ENCODE peak calls at places on chromosomes 6 and 20, in six cellular contexts. I, S, Y, E, Z and H are unnamed samples. For H3K27me3, the result is how much of the 10 kb centered on the place peaks cover.

GRCh38 chr6:35073211-35073610 is 67.9 kb downstream of the TCP11 start:
- DNase-seq in I (no peak), S (no peak), Y (no peak), E (no peak), Z (no peak), H (no peak)

GRCh38 chr20:5529331-5530142 is 212.8 kb upstream of the PROKR2 start:
- DNase-seq in I (peak), S (peak), Y (peak), E (peak), Z (peak), H (peak)

GRCh38 chr20:59159091-59159821 is 4.4 kb upstream of the ZNF831 start:
- DNase-seq in I (no peak), S (no peak), Y (no peak), E (peak), Z (no peak), H (no peak)

GRCh38 chr6:43149260-43149659 is 21.8 kb upstream of the SRF start:
- DNase-seq in I (peak), S (no peak), Y (no peak), E (no peak), Z (no peak), H (peak)

GRCh38 chr6:84582997-84583396 is 181.4 kb downstream of the TBX18 start:
- DNase-seq in I (peak), S (no peak), Y (peak), E (no peak), Z (no peak), H (no peak)

GRCh38 chr6:88208736-88209135 is 42.6 kb upstream of the CNR1 start:
- DNase-seq in I (no peak), S (no peak), Y (no peak), E (no peak), Z (no peak), H (no peak)

GRCh38 chr6:21171801-21172200 is 421.8 kb upstream of the SOX4 start:
- DNase-seq in I (no peak), S (no peak), Y (no peak), E (no peak), Z (no peak), H (no peak)

GRCh38 chr6:121838842-121839241 is 403.4 kb downstream of the GJA1 start:
- DNase-seq in I (peak), S (no peak), Y (peak), E (no peak), Z (peak), H (no peak)

GRCh38 chr6:161215193-161215592 is 58.7 kb downstream of the AGPAT4 start:
- DNase-seq in I (peak), S (no peak), Y (peak), E (no peak), Z (no peak), H (peak)

GRCh38 chr6:1313364-1313754 is 1.5 kb downstream of the FOXQ1 start:
- DNase-seq in I (no peak), S (no peak), Y (no peak), E (no peak), Z (no peak), H (peak)

GRCh38 chr6:43886717-43887339 is 116.8 kb downstream of the VEGFA start:
- DNase-seq in I (no peak), S (no peak), Y (no peak), E (no peak), Z (no peak), H (no peak)

GRCh38 chr20:25294459-25295385 is 46.8 kb downstream of the PYGB start:
- DNase-seq in I (peak), S (peak), Y (peak), E (peak), Z (peak), H (peak)

GRCh38 chr6:131015630-131016263 is 47.3 kb downstream of the EPB41L2 start:
- DNase-seq in I (peak), S (no peak), Y (peak), E (no peak), Z (no peak), H (peak)

GRCh38 chr20:50085481-50086365 is 27.2 kb downstream of the UBE2V1 start:
- DNase-seq in I (peak), S (peak), Y (peak), E (peak), Z (peak), H (peak)

GRCh38 chr20:23595941-23596340 is 9.8 kb downstream of the CST9 start:
- DNase-seq in I (no peak), S (no peak), Y (no peak), E (no peak), Z (no peak), H (no peak)

GRCh38 chr20:23602261-23602660 is 3.5 kb downstream of the CST9 start:
- DNase-seq in I (no peak), S (no peak), Y (no peak), E (no peak), Z (no peak), H (no peak)

GRCh38 chr20:23601715-23602114 is 4.0 kb downstream of the CST9 start:
- DNase-seq in I (no peak), S (no peak), Y (peak), E (no peak), Z (no peak), H (peak)

GRCh38 chr20:23602699-23603098 is 3.0 kb downstream of the CST9 start:
- DNase-seq in I (no peak), S (no peak), Y (no peak), E (no peak), Z (no peak), H (no peak)

GRCh38 chr20:23596856-23597255 is 8.9 kb downstream of the CST9 start:
- DNase-seq in I (no peak), S (no peak), Y (no peak), E (no peak), Z (no peak), H (peak)
- H3K9ac ChIP-seq in I (no peak), S (no peak), Y (no peak), E (no peak), Z (no peak), H (no peak)

DNA sequence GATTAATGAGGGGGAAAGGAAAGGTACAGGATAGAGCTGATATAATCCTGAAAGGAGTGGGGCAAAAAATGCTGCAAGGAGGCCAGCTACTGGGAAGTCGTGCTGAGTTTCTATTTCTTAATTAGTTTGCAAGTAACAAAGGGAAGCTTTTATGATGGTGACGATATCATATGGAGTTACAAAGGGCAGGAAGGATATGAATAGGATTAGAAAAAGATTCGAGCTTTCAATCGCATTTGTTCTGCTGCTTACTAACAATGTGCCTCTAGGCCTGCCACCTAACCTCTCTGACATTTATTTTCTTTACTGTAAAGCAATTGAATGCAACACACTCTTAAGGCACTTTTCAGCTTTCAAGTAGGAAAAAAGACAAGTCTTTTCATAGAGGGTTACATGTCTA is 219.2 kb downstream of the CLVS2 start:
- DNase-seq in I (no peak), S (no peak), Y (no peak), E (no peak), Z (no peak), H (no peak)
- H3K27me3 ChIP-seq in I (under half), S (under half), Y (under half), E (under half), Z (under half), H (under half)

GRCh38 chr6:139497344-139497961 is 123.0 kb upstream of the CITED2 start:
- DNase-seq in I (no peak), S (no peak), Y (no peak), E (no peak), Z (no peak), H (no peak)

GRCh38 chr6:139498715-139499114 is 124.3 kb upstream of the CITED2 start:
- DNase-seq in I (no peak), S (no peak), Y (no peak), E (no peak), Z (no peak), H (no peak)

GRCh38 chr6:139500977-139501376 is 126.5 kb upstream of the CITED2 start:
- DNase-seq in I (peak), S (no peak), Y (no peak), E (no peak), Z (no peak), H (no peak)

GRCh38 chr6:139494376-139495025 is 120.1 kb upstream of the CITED2 start:
- DNase-seq in I (no peak), S (no peak), Y (no peak), E (no peak), Z (no peak), H (no peak)

GRCh38 chr6:139496654-139497343 is 122.4 kb upstream of the CITED2 start:
- DNase-seq in I (no peak), S (no peak), Y (no peak), E (no peak), Z (no peak), H (no peak)
- H3K9ac ChIP-seq in I (no peak), S (no peak), Y (no peak), E (no peak), Z (no peak), H (no peak)

GRCh38 chr6:132411296-132411695 is 10.0 kb upstream of the MOXD1 start:
- DNase-seq in I (no peak), S (no peak), Y (no peak), E (no peak), Z (no peak), H (no peak)

GRCh38 chr6:132413501-132413805 is 12.2 kb upstream of the MOXD1 start:
- DNase-seq in I (no peak), S (no peak), Y (no peak), E (no peak), Z (no peak), H (peak)

GRCh38 chr6:132412656-132413500 is 11.6 kb upstream of the MOXD1 start:
- DNase-seq in I (peak), S (no peak), Y (no peak), E (no peak), Z (no peak), H (peak)

GRCh38 chr6:132414761-132415160 is 13.5 kb upstream of the MOXD1 start:
- DNase-seq in I (no peak), S (no peak), Y (no peak), E (no peak), Z (no peak), H (no peak)

DNA sequence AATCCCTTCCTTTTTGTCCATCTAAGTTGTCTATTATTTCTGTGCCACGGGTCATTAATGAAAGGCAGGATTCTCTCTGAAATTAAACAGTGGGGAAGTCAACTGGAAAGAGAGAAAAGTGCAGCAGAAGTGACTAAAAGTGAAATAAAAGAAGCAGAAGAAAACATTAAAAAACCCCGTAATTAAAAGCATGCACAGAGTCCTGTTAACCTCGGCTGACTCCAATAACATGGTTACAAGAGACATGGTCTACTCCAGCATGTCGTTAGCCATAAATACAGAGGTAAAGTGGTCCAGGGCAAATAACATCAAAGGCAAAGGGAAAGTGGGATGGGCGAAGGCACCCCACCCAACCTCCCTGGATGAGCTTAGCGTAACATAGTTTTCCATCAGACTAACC is 13.1 kb upstream of the MOXD1 start:
- DNase-seq in I (no peak), S (no peak), Y (no peak), E (no peak), Z (no peak), H (no peak)
- H3K27me3 ChIP-seq in I (under half), S (under half), Y (under half), E (under half), Z (under half), H (under half)

GRCh38 chr20:57714409-57715267 is 4.8 kb upstream of the PMEPA1 start:
- DNase-seq in I (peak), S (no peak), Y (peak), E (no peak), Z (no peak), H (peak)
- H3K9ac ChIP-seq in I (no peak), S (no peak), Y (no peak), E (no peak), Z (no peak), H (no peak)

DNA sequence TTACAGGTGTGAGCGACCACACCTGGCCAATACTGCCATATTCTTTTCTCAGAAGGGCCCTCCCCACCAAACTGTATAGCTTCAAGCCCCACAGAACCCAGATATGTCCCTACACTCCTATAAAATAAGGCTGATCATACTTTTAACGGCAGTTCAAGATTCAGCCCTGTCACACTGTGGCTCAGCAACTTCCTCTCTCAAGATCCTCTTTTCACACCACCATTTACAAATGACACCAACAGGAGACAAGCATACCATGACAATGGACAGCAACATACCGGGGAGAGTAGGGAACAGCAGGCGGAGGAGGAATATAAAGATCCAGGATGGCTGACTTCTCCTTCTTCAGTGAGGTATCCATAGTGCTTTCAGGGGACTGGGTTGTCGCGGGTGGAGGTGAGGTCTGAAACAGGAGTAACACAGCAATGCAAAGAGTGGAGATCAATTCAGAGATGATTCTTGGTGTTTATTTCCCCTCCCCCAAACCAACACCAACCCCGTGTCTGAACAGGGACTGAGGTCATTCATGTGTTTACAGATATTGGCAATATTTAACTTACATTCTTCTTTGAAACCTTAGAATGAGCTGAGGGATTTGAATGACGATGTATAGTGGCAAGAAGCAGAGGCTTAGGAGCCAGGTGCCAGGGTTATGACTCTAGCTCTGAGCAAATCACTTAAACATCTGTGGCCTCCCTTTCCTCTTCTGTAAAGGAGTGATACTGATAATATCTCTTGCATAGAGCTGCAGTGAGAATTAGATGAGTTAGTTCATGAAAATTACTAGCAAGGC is 57.6 kb upstream of the IPCEF1 start:
- DNase-seq in I (peak), S (no peak), Y (peak), E (no peak), Z (no peak), H (peak)
- H3K27me3 ChIP-seq in I (under half), S (under half), Y (under half), E (under half), Z (under half), H (under half)

GRCh38 chr6:28866342-28867077 is 57.3 kb downstream of the TRIM27 start:
- DNase-seq in I (peak), S (no peak), Y (peak), E (peak), Z (peak), H (peak)

GRCh38 chr6:28861339-28861738 is 62.4 kb downstream of the TRIM27 start:
- DNase-seq in I (no peak), S (no peak), Y (no peak), E (no peak), Z (no peak), H (no peak)

GRCh38 chr6:28864321-28864923 is 59.4 kb downstream of the TRIM27 start:
- DNase-seq in I (no peak), S (no peak), Y (no peak), E (peak), Z (no peak), H (no peak)

GRCh38 chr6:28862077-28862476 is 61.7 kb downstream of the TRIM27 start:
- DNase-seq in I (no peak), S (no peak), Y (no peak), E (no peak), Z (no peak), H (no peak)

GRCh38 chr6:28863607-28864320 is 60.0 kb downstream of the TRIM27 start:
- DNase-seq in I (peak), S (peak), Y (peak), E (peak), Z (peak), H (peak)
- H3K9ac ChIP-seq in I (peak), S (peak), Y (peak), E (peak), Z (peak), H (peak)

GRCh38 chr20:4246428-4246827 is 231.1 kb upstream of the RNF24 start:
- DNase-seq in I (no peak), S (no peak), Y (no peak), E (no peak), Z (no peak), H (no peak)

GRCh38 chr20:4247898-4248858 is 232.8 kb upstream of the RNF24 start:
- DNase-seq in I (no peak), S (no peak), Y (no peak), E (no peak), Z (no peak), H (no peak)

GRCh38 chr20:4245542-4245941 is 230.2 kb upstream of the RNF24 start:
- DNase-seq in I (no peak), S (no peak), Y (no peak), E (no peak), Z (no peak), H (no peak)

GRCh38 chr20:4244700-4245485 is 229.5 kb upstream of the RNF24 start:
- DNase-seq in I (no peak), S (no peak), Y (peak), E (peak), Z (no peak), H (no peak)

DNA sequence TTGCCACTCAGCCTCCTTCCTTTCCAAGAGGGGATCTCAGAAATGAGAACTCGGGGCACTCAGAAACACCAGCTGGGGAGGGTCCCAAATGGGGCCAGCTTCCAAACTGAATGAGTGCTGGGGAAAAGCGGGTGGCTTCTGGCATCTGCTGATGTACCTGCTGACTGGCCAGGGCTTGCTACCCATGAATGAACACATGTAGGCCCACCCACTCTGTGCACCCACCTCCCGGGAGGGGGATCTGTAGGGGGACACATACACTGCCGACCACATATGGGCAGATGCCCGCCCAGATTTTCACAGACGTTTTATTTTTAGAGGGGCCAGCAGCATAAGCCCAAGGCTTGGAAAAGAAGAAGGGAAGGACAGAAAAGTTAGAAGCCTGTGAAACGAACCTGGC is 231.9 kb upstream of the RNF24 start:
- DNase-seq in I (no peak), S (no peak), Y (no peak), E (no peak), Z (no peak), H (no peak)
- H3K27me3 ChIP-seq in I (under half), S (under half), Y (half or more), E (under half), Z (under half), H (under half)

GRCh38 chr6:70241991-70242420 is 60.9 kb downstream of the COL9A1 start:
- DNase-seq in I (no peak), S (no peak), Y (peak), E (peak), Z (no peak), H (no peak)
- H3K9ac ChIP-seq in I (no peak), S (no peak), Y (no peak), E (no peak), Z (no peak), H (no peak)

GRCh38 chr6:78768242-78768641 is 99.1 kb upstream of the IRAK1BP1 start:
- DNase-seq in I (no peak), S (no peak), Y (no peak), E (no peak), Z (no peak), H (no peak)
- H3K27me3 ChIP-seq in I (under half), S (under half), Y (under half), E (under half), Z (under half), H (under half)